ENCODE peak calls at places on chromosomes 11 and 22, in nine cellular contexts. One of them, this sample, is unnamed.

GRCh38 chr11:108705061-108705460 is 40.2 kb downstream of the DDX10 start:
- DNase-seq in GM23338: peak; percentile 23
- DNase-seq in activated CD4-positive, CD25-positive, alpha-beta regulatory T cell: no peak
- DNase-seq in HEK293T: no peak
- DNase-seq in NCI-H510A treated with DMSO at 0.1 percent for 48 hours: no peak
- DNase-seq in T-helper 2 cell: no peak
- DNase-seq in GM04504: no peak
- DNase-seq in activated naive CD8-positive, alpha-beta T cell treated with anti-CD3 and anti-CD28 coated beads for 36 hours: no peak
- DNase-seq in dorsolateral prefrontal cortex: no peak
- DNase-seq in this sample: no peak

GRCh38 chr22:33922268-33922667 is 2.0 kb upstream of the LARGE1 start:
- DNase-seq in activated CD4-positive, CD25-positive, alpha-beta regulatory T cell: no peak
- DNase-seq in dorsolateral prefrontal cortex: peak; percentile 28
- DNase-seq in T-helper 2 cell: no peak
- DNase-seq in GM04504: no peak
- DNase-seq in GM23338: peak; percentile 78
- DNase-seq in activated naive CD8-positive, alpha-beta T cell treated with anti-CD3 and anti-CD28 coated beads for 36 hours: peak; percentile 3
- DNase-seq in NCI-H510A treated with DMSO at 0.1 percent for 48 hours: peak; percentile 27
- DNase-seq in HEK293T: peak; percentile 33
- DNase-seq in this sample: no peak

GRCh38 chr11:2298131-2298794 is 3.5 kb downstream of the C11orf21 start:
- DNase-seq in GM23338: no peak
- DNase-seq in T-helper 2 cell: no peak
- DNase-seq in activated CD4-positive, CD25-positive, alpha-beta regulatory T cell: no peak
- DNase-seq in HEK293T: no peak
- DNase-seq in NCI-H510A treated with DMSO at 0.1 percent for 48 hours: no peak
- DNase-seq in dorsolateral prefrontal cortex: no peak
- DNase-seq in GM04504: no peak
- DNase-seq in activated naive CD8-positive, alpha-beta T cell treated with anti-CD3 and anti-CD28 coated beads for 36 hours: no peak
- DNase-seq in this sample: no peak

GRCh38 chr11:65013130-65013691 is 749 bp upstream of the ARL2 start:
- DNase-seq in activated CD4-positive, CD25-positive, alpha-beta regulatory T cell: peak; percentile 81
- DNase-seq in GM04504: peak; percentile 72
- DNase-seq in HEK293T: peak; percentile 89
- DNase-seq in T-helper 2 cell: no peak
- DNase-seq in activated naive CD8-positive, alpha-beta T cell treated with anti-CD3 and anti-CD28 coated beads for 36 hours: peak; percentile 93
- DNase-seq in GM23338: peak; percentile 94
- DNase-seq in dorsolateral prefrontal cortex: peak; percentile 86
- DNase-seq in NCI-H510A treated with DMSO at 0.1 percent for 48 hours: peak; percentile 82
- DNase-seq in this sample: peak; percentile 61

GRCh38 chr22:43823353-43823908 is 11.3 kb upstream of the EFCAB6 start:
- DNase-seq in NCI-H510A treated with DMSO at 0.1 percent for 48 hours: no peak
- DNase-seq in T-helper 2 cell: no peak
- DNase-seq in dorsolateral prefrontal cortex: no peak
- DNase-seq in HEK293T: no peak
- DNase-seq in activated CD4-positive, CD25-positive, alpha-beta regulatory T cell: no peak
- DNase-seq in GM04504: no peak
- DNase-seq in activated naive CD8-positive, alpha-beta T cell treated with anti-CD3 and anti-CD28 coated beads for 36 hours: no peak
- DNase-seq in GM23338: peak; percentile 50
- DNase-seq in this sample: no peak

GRCh38 chr11:131430466-131431176 is 60.2 kb downstream of the NTM start:
- DNase-seq in activated naive CD8-positive, alpha-beta T cell treated with anti-CD3 and anti-CD28 coated beads for 36 hours: no peak
- DNase-seq in activated CD4-positive, CD25-positive, alpha-beta regulatory T cell: no peak
- DNase-seq in T-helper 2 cell: no peak
- DNase-seq in GM23338: no peak
- DNase-seq in HEK293T: no peak
- DNase-seq in NCI-H510A treated with DMSO at 0.1 percent for 48 hours: no peak
- DNase-seq in dorsolateral prefrontal cortex: no peak
- DNase-seq in GM04504: no peak
- DNase-seq in this sample: no peak

GRCh38 chr11:31474083-31474482 is 35.3 kb downstream of the IMMP1L start:
- DNase-seq in GM04504: no peak
- DNase-seq in dorsolateral prefrontal cortex: no peak
- DNase-seq in GM23338: no peak
- DNase-seq in T-helper 2 cell: no peak
- DNase-seq in activated naive CD8-positive, alpha-beta T cell treated with anti-CD3 and anti-CD28 coated beads for 36 hours: no peak
- DNase-seq in HEK293T: no peak
- DNase-seq in NCI-H510A treated with DMSO at 0.1 percent for 48 hours: no peak
- DNase-seq in activated CD4-positive, CD25-positive, alpha-beta regulatory T cell: no peak
- DNase-seq in this sample: no peak

GRCh38 chr11:116960916-116961315 is 123.5 kb upstream of the APOA1 start:
- DNase-seq in NCI-H510A treated with DMSO at 0.1 percent for 48 hours: no peak
- DNase-seq in HEK293T: no peak
- DNase-seq in dorsolateral prefrontal cortex: no peak
- DNase-seq in T-helper 2 cell: no peak
- DNase-seq in activated CD4-positive, CD25-positive, alpha-beta regulatory T cell: no peak
- DNase-seq in GM23338: peak; percentile 6
- DNase-seq in GM04504: no peak
- DNase-seq in activated naive CD8-positive, alpha-beta T cell treated with anti-CD3 and anti-CD28 coated beads for 36 hours: no peak
- DNase-seq in this sample: no peak

GRCh38 chr11:19642185-19642591 is 70.4 kb upstream of the NAV2 start:
- DNase-seq in GM04504: peak; percentile 59
- DNase-seq in dorsolateral prefrontal cortex: no peak
- DNase-seq in activated CD4-positive, CD25-positive, alpha-beta regulatory T cell: no peak
- DNase-seq in GM23338: no peak
- DNase-seq in T-helper 2 cell: no peak
- DNase-seq in NCI-H510A treated with DMSO at 0.1 percent for 48 hours: no peak
- DNase-seq in activated naive CD8-positive, alpha-beta T cell treated with anti-CD3 and anti-CD28 coated beads for 36 hours: no peak
- DNase-seq in HEK293T: no peak
- DNase-seq in this sample: no peak

GRCh38 chr22:21082248-21082647 is 36.5 kb downstream of the LRRC74B start:
- DNase-seq in activated naive CD8-positive, alpha-beta T cell treated with anti-CD3 and anti-CD28 coated beads for 36 hours: no peak
- DNase-seq in GM23338: no peak
- DNase-seq in NCI-H510A treated with DMSO at 0.1 percent for 48 hours: no peak
- DNase-seq in dorsolateral prefrontal cortex: no peak
- DNase-seq in T-helper 2 cell: no peak
- DNase-seq in activated CD4-positive, CD25-positive, alpha-beta regulatory T cell: no peak
- DNase-seq in HEK293T: no peak
- DNase-seq in GM04504: no peak
- DNase-seq in this sample: no peak

GRCh38 chr11:32594272-32594671 is 10.6 kb downstream of the EIF3M start:
- DNase-seq in NCI-H510A treated with DMSO at 0.1 percent for 48 hours: no peak
- DNase-seq in activated CD4-positive, CD25-positive, alpha-beta regulatory T cell: no peak
- DNase-seq in GM04504: no peak
- DNase-seq in activated naive CD8-positive, alpha-beta T cell treated with anti-CD3 and anti-CD28 coated beads for 36 hours: no peak
- DNase-seq in GM23338: no peak
- DNase-seq in dorsolateral prefrontal cortex: no peak
- DNase-seq in HEK293T: no peak
- DNase-seq in T-helper 2 cell: no peak
- DNase-seq in this sample: no peak

GRCh38 chr22:29268511-29269229 is 602 bp downstream of the EWSR1 start:
- DNase-seq in activated naive CD8-positive, alpha-beta T cell treated with anti-CD3 and anti-CD28 coated beads for 36 hours: peak; percentile 47
- DNase-seq in T-helper 2 cell: peak; percentile 46
- DNase-seq in GM04504: peak; percentile 34
- DNase-seq in HEK293T: no peak
- DNase-seq in dorsolateral prefrontal cortex: peak; percentile 50
- DNase-seq in GM23338: peak; percentile 48
- DNase-seq in activated CD4-positive, CD25-positive, alpha-beta regulatory T cell: no peak
- DNase-seq in NCI-H510A treated with DMSO at 0.1 percent for 48 hours: no peak
- DNase-seq in this sample: peak; percentile 23

GRCh38 chr11:86160546-86161149 is 83.9 kb upstream of the EED start:
- DNase-seq in NCI-H510A treated with DMSO at 0.1 percent for 48 hours: peak; percentile 65
- DNase-seq in dorsolateral prefrontal cortex: no peak
- DNase-seq in GM04504: no peak
- DNase-seq in GM23338: no peak
- DNase-seq in T-helper 2 cell: no peak
- DNase-seq in activated naive CD8-positive, alpha-beta T cell treated with anti-CD3 and anti-CD28 coated beads for 36 hours: no peak
- DNase-seq in activated CD4-positive, CD25-positive, alpha-beta regulatory T cell: no peak
- DNase-seq in HEK293T: no peak
- DNase-seq in this sample: no peak

GRCh38 chr11:31996159-31996881 is 94.6 kb upstream of the RCN1 start:
- DNase-seq in dorsolateral prefrontal cortex: no peak
- DNase-seq in activated naive CD8-positive, alpha-beta T cell treated with anti-CD3 and anti-CD28 coated beads for 36 hours: no peak
- DNase-seq in GM04504: no peak
- DNase-seq in HEK293T: no peak
- DNase-seq in T-helper 2 cell: no peak
- DNase-seq in NCI-H510A treated with DMSO at 0.1 percent for 48 hours: no peak
- DNase-seq in GM23338: no peak
- DNase-seq in activated CD4-positive, CD25-positive, alpha-beta regulatory T cell: no peak
- DNase-seq in this sample: no peak

GRCh38 chr11:8871283-8871775 is 39.7 kb upstream of the AKIP1 start:
- DNase-seq in activated naive CD8-positive, alpha-beta T cell treated with anti-CD3 and anti-CD28 coated beads for 36 hours: no peak
- DNase-seq in HEK293T: peak; percentile 63
- DNase-seq in dorsolateral prefrontal cortex: peak; percentile 46
- DNase-seq in activated CD4-positive, CD25-positive, alpha-beta regulatory T cell: no peak
- DNase-seq in GM04504: peak; percentile 91
- DNase-seq in NCI-H510A treated with DMSO at 0.1 percent for 48 hours: peak; percentile 7
- DNase-seq in GM23338: peak; percentile 84
- DNase-seq in T-helper 2 cell: no peak
- DNase-seq in this sample: peak; percentile 87

GRCh38 chr22:49968313-49968830 is 7.8 kb downstream of the PIM3 start:
- DNase-seq in T-helper 2 cell: no peak
- DNase-seq in activated CD4-positive, CD25-positive, alpha-beta regulatory T cell: no peak
- DNase-seq in GM04504: no peak
- DNase-seq in HEK293T: no peak
- DNase-seq in NCI-H510A treated with DMSO at 0.1 percent for 48 hours: no peak
- DNase-seq in activated naive CD8-positive, alpha-beta T cell treated with anti-CD3 and anti-CD28 coated beads for 36 hours: no peak
- DNase-seq in dorsolateral prefrontal cortex: no peak
- DNase-seq in GM23338: no peak
- DNase-seq in this sample: no peak

GRCh38 chr11:20611892-20612291 is 12.5 kb downstream of the SLC6A5 start:
- DNase-seq in NCI-H510A treated with DMSO at 0.1 percent for 48 hours: no peak
- DNase-seq in dorsolateral prefrontal cortex: no peak
- DNase-seq in activated naive CD8-positive, alpha-beta T cell treated with anti-CD3 and anti-CD28 coated beads for 36 hours: no peak
- DNase-seq in GM23338: no peak
- DNase-seq in HEK293T: no peak
- DNase-seq in GM04504: no peak
- DNase-seq in T-helper 2 cell: no peak
- DNase-seq in activated CD4-positive, CD25-positive, alpha-beta regulatory T cell: no peak
- DNase-seq in this sample: no peak

GRCh38 chr11:24386551-24387404 is 110.1 kb upstream of the LUZP2 start:
- DNase-seq in activated naive CD8-positive, alpha-beta T cell treated with anti-CD3 and anti-CD28 coated beads for 36 hours: no peak
- DNase-seq in NCI-H510A treated with DMSO at 0.1 percent for 48 hours: peak; percentile 42
- DNase-seq in T-helper 2 cell: no peak
- DNase-seq in GM04504: no peak
- DNase-seq in GM23338: peak; percentile 83
- DNase-seq in HEK293T: peak; percentile 7
- DNase-seq in dorsolateral prefrontal cortex: no peak
- DNase-seq in activated CD4-positive, CD25-positive, alpha-beta regulatory T cell: no peak
- DNase-seq in this sample: peak; percentile 24

GRCh38 chr11:28919194-28919593 is 811.0 kb downstream of the METTL15 start:
- DNase-seq in GM04504: no peak
- DNase-seq in activated CD4-positive, CD25-positive, alpha-beta regulatory T cell: no peak
- DNase-seq in NCI-H510A treated with DMSO at 0.1 percent for 48 hours: no peak
- DNase-seq in GM23338: no peak
- DNase-seq in T-helper 2 cell: no peak
- DNase-seq in activated naive CD8-positive, alpha-beta T cell treated with anti-CD3 and anti-CD28 coated beads for 36 hours: no peak
- DNase-seq in dorsolateral prefrontal cortex: no peak
- DNase-seq in HEK293T: no peak
- DNase-seq in this sample: no peak

GRCh38 chr11:113401718-113402117 is 14.1 kb downstream of the ANKK1 start:
- DNase-seq in GM04504: no peak
- DNase-seq in activated CD4-positive, CD25-positive, alpha-beta regulatory T cell: no peak
- DNase-seq in activated naive CD8-positive, alpha-beta T cell treated with anti-CD3 and anti-CD28 coated beads for 36 hours: no peak
- DNase-seq in T-helper 2 cell: no peak
- DNase-seq in HEK293T: no peak
- DNase-seq in dorsolateral prefrontal cortex: peak; percentile 28
- DNase-seq in GM23338: no peak
- DNase-seq in NCI-H510A treated with DMSO at 0.1 percent for 48 hours: peak; percentile 92
- DNase-seq in this sample: no peak

This sample was measured in AG04450.